ENCODE peak calls at places on chromosomes 13 and 19, in eight cellular contexts. T is cardiac muscle cell; S is lower lobe of right lung; E is spleen; F is fibroblast of lung; X is mesendoderm; K is aorta; J is CD4-positive, CD25-positive, alpha-beta regulatory T cell. B is an unnamed sample. For H3K4me1, the result is how much of the 10 kb centered on the place peaks cover.

GRCh38 chr13:44810067-44810840 is 179.0 kb downstream of the NUFIP1 start:
- DNase-seq in S (no peak), X (no peak), E (no peak), K (no peak), J (no peak), F (no peak), T (peak), B (peak)

GRCh38 chr19:6222884-6223283 is 56.9 kb downstream of the MLLT1 start:
- DNase-seq in J (no peak), K (no peak), T (no peak), S (peak), X (no peak), E (peak), F (no peak), B (peak)

GRCh38 chr19:12703056-12703455 is 6.6 kb upstream of the FBXW9 start:
- DNase-seq in F (peak), E (no peak), T (peak), S (no peak), X (peak), K (no peak), J (no peak), B (peak)

GRCh38 chr13:106550570-106551135 is 15.2 kb upstream of the EFNB2 start:
- DNase-seq in S (no peak), T (no peak), E (no peak), J (no peak), K (no peak), F (no peak), X (no peak), B (peak)

GRCh38 chr13:102724923-102725322 is 30.1 kb upstream of the METTL21C start:
- DNase-seq in F (peak), J (no peak), T (peak), S (no peak), X (peak), K (no peak), E (no peak), B (no peak)

GRCh38 chr13:79541426-79542049 is 60.6 kb downstream of the NDFIP2 start:
- DNase-seq in E (no peak), J (no peak), F (peak), S (no peak), T (peak), X (peak), K (no peak), B (no peak)

GRCh38 chr13:48078251-48078656 is 16.6 kb downstream of the MED4 start:
- DNase-seq in S (no peak), X (peak), E (no peak), K (no peak), F (no peak), T (no peak), J (no peak), B (no peak)

GRCh38 chr19:43809762-43810696 is 7.8 kb upstream of the LYPD5 start:
- DNase-seq in S (no peak), E (no peak), K (no peak), J (no peak), T (peak), X (peak), F (peak), B (no peak)

GRCh38 chr13:70339738-70340137 is 231.5 kb upstream of the KLHL1 start:
- DNase-seq in T (no peak), X (peak), S (no peak), E (no peak), K (no peak), F (no peak), J (no peak), B (no peak)

GRCh38 chr19:32599736-32600157 is 18.8 kb downstream of the PDCD5 start:
- DNase-seq in F (peak), E (no peak), S (no peak), X (peak), K (no peak), T (peak), J (peak), B (no peak)

GRCh38 chr19:5173993-5174392 is 166.6 kb downstream of the PTPRS start:
- DNase-seq in S (no peak), X (no peak), F (no peak), J (no peak), E (no peak), T (no peak), K (no peak), B (no peak)

GRCh38 chr13:51324714-51325440 is 14.6 kb upstream of the SERPINE3 start:
- DNase-seq in E (no peak), J (no peak), K (no peak), T (no peak), X (no peak), F (no peak), S (no peak), B (no peak)

GRCh38 chr19:53906211-53907192 is 2.6 kb upstream of the CACNG7 start:
- DNase-seq in E (peak), K (peak), T (peak), X (no peak), F (no peak), J (peak), S (peak), B (peak)

GRCh38 chr19:54231077-54231931 is 8.5 kb upstream of the LILRB3 start:
- DNase-seq in T (peak), K (peak), E (peak), F (peak), S (peak), J (peak), X (peak), B (peak)

GRCh38 chr19:50203281-50204080 is at the start of gene MYH14:
- DNase-seq in F (no peak), K (peak), S (peak), T (peak), X (peak), J (no peak), E (peak), B (peak)

GRCh38 chr13:88726075-88726474 is 1054.9 kb downstream of the SLITRK5 start:
- DNase-seq in E (peak), T (no peak), X (no peak), F (no peak), K (peak), S (no peak), J (no peak), B (no peak)

GRCh38 chr19:41172297-41173164 is 20.5 kb upstream of the CYP2S1 start:
- DNase-seq in J (no peak), K (no peak), T (no peak), X (no peak), S (peak), E (no peak), F (no peak), B (no peak)

GRCh38 chr13:78599911-78600310 is 3.4 kb downstream of the POU4F1 start:
- DNase-seq in T (no peak), J (no peak), X (no peak), E (no peak), K (no peak), S (no peak), F (no peak), B (no peak)

GRCh38 chr19:4068058-4068966 is 1.6 kb upstream of the ZBTB7A start:
- DNase-seq in K (no peak), J (no peak), X (no peak), E (peak), F (no peak), T (no peak), S (peak), B (no peak)

GRCh38 chr13:23610187-23610576 is 40.0 kb downstream of the TNFRSF19 start:
- DNase-seq in F (peak), E (no peak), S (no peak), J (no peak), K (no peak), X (no peak), T (no peak), B (peak)

GRCh38 chr13:39815345-39816111 is 160.1 kb downstream of the COG6 start:
- DNase-seq in S (no peak), J (no peak), X (no peak), F (peak), K (no peak), T (peak), E (no peak), B (no peak)

GRCh38 chr13:43339843-43340550 is 316.6 kb downstream of the DNAJC15 start:
- DNase-seq in K (no peak), J (no peak), X (no peak), S (no peak), F (peak), E (no peak), T (no peak), B (no peak)

GRCh38 chr19:5354403-5354802 is 13.8 kb upstream of the PTPRS start:
- DNase-seq in F (no peak), K (no peak), S (no peak), X (peak), T (peak), E (no peak), J (no peak), B (no peak)

GRCh38 chr13:37187110-37187509 is 81.6 kb upstream of the CSNK1A1L start:
- DNase-seq in T (peak), S (no peak), K (no peak), J (no peak), E (no peak), X (no peak), F (no peak), B (no peak)

GRCh38 chr13:51562011-51562671 is 22.1 kb upstream of the WDFY2 start:
- DNase-seq in T (no peak), E (no peak), F (no peak), K (no peak), S (no peak), J (no peak), X (no peak), B (no peak)

GRCh38 chr19:27776020-27776419 is 1436.9 kb downstream of the UQCRFS1 start:
- DNase-seq in X (peak), K (no peak), S (no peak), F (peak), T (peak), E (no peak), J (no peak), B (no peak)

GRCh38 chr19:16876904-16877361 is 11.9 kb upstream of the F2RL3 start:
- DNase-seq in J (no peak), E (no peak), X (no peak), F (no peak), T (peak), S (no peak), K (no peak), B (no peak)

GRCh38 chr13:30870049-30870884 is 35.8 kb upstream of the MEDAG start:
- DNase-seq in J (no peak), X (peak), E (no peak), T (peak), K (peak), F (peak), S (no peak), B (peak)

GRCh38 chr19:15998166-15998565 is 49.4 kb downstream of the OR10H4 start:
- DNase-seq in J (no peak), K (no peak), E (no peak), F (no peak), X (no peak), S (no peak), T (no peak), B (no peak)

GRCh38 chr19:29507081-29507860 is 18.5 kb upstream of the VSTM2B start:
- DNase-seq in F (no peak), X (no peak), J (no peak), T (no peak), S (peak), K (peak), E (peak), B (peak)

GRCh38 chr13:78662467-78662866 is 3.5 kb upstream of the OBI1 start:
- DNase-seq in T (no peak), J (no peak), E (no peak), F (no peak), K (no peak), X (no peak), S (no peak), B (no peak)

GRCh38 chr19:9741476-9742171 is 26.9 kb downstream of the ZNF846 start:
- DNase-seq in F (no peak), T (no peak), J (no peak), E (no peak), K (no peak), X (no peak), S (no peak), B (no peak)

GRCh38 chr19:18709546-18709945 is 26.1 kb downstream of the CRTC1 start:
- DNase-seq in S (no peak), J (no peak), K (no peak), F (no peak), X (no peak), E (no peak), T (no peak), B (no peak)

GRCh38 chr13:29817604-29818378 is 32.6 kb downstream of the UBL3 start:
- DNase-seq in T (no peak), S (no peak), J (no peak), X (no peak), K (no peak), F (no peak), E (no peak), B (no peak)

DNA sequence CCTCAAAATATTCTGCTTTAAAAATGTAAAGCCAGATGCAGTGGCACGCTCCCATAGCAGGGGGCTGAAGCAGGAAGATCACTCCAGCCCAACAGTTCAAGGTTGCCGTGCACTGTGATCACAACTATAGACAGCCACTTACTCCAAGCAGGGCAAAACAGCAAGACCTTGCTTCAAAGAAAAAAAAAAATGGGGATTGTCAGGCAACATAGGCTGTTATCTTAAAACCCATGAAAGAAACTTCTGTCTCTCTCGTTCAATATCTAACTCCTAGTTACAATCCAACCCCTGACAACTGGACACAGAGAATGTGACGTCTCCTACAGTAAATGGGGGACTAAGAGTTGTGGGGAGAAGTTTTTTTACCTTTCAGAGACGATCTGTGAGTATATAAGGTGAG is 17.4 kb downstream of the ELF1 start:
- DNase-seq in J (no peak), F (no peak), S (no peak), K (no peak), X (no peak), E (no peak), T (no peak), B (no peak)
- H3K4me1 ChIP-seq in J (half or more), F (under half), S (under half), K (under half), X (under half), E (under half), T (under half), B (under half)

GRCh38 chr19:870314-870713 is 10.8 kb downstream of the CFD start:
- DNase-seq in T (no peak), F (no peak), J (no peak), X (no peak), E (no peak), K (no peak), S (no peak), B (no peak)
- H3K4me1 ChIP-seq in T (under half), F (under half), J (under half), X (under half), E (under half), K (under half), S (under half), B (under half)

GRCh38 chr19:46818812-46819211 is 30.4 kb upstream of the SLC1A5 start:
- DNase-seq in F (peak), E (no peak), S (no peak), K (no peak), X (peak), T (peak), J (no peak), B (no peak)

GRCh38 chr19:46825731-46826055 is 25.0 kb downstream of the AP2S1 start:
- DNase-seq in K (no peak), T (no peak), S (no peak), F (no peak), X (no peak), E (no peak), J (no peak), B (no peak)

GRCh38 chr19:46824887-46825730 is 25.5 kb downstream of the AP2S1 start:
- DNase-seq in F (peak), T (no peak), X (no peak), J (no peak), K (no peak), E (peak), S (peak), B (no peak)

GRCh38 chr19:46823049-46823448 is 27.6 kb downstream of the AP2S1 start:
- DNase-seq in T (no peak), X (peak), E (no peak), K (no peak), F (no peak), J (no peak), S (no peak), B (no peak)

GRCh38 chr19:46821512-46822359 is 28.9 kb downstream of the AP2S1 start:
- DNase-seq in K (no peak), S (peak), F (no peak), J (peak), E (peak), T (no peak), X (no peak), B (peak)
- H3K4me1 ChIP-seq in K (under half), S (under half), F (under half), J (under half), E (under half), T (under half), X (under half), B (under half)

DNA sequence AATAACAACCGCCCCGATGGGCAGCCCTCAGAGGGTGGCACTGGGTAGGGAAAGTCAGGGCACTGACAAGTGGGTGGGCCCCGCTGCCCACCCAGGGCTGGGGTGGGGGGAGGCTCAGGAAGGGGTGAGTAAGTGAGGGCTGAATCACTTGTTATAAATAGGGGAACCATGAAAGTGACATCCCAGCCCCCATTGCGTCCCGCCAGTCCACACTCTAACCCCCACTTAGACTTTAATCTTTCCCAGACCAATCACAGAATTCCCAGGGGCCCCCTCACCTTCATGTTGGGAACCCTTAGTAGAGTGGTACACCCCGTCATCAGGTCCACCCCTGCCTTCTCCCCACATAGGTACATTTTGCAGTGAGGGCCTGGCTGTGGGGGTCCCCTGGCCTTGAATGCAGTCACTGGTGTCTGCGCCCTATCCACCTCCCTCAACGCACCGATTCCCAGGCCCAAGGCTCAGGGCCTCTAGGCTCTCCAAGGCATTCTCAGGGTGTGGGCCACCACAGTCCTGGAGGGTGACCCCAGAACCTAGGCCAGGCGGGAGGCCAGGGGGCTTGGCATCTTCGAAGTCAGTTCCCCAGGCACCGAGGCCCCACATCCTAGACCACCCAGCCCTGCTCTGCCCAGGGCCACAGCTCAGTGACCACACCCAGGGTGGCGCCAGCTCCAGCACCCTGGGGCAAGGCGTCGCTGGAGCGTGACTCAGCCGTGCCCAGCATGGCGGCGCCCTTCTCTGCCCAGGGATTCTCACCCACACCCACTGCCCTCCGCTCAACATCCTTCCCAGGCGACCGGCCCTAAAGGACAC is 36.8 kb upstream of the NANOS3 start:
- DNase-seq in F (no peak), X (no peak), E (peak), K (peak), S (peak), J (peak), T (peak), B (peak)
- H3K4me1 ChIP-seq in F (under half), X (under half), E (half or more), K (under half), S (half or more), J (half or more), T (under half), B (under half)

GRCh38 chr13:98474761-98475160 is 102.1 kb downstream of the STK24 start:
- DNase-seq in K (no peak), S (no peak), X (no peak), F (no peak), E (no peak), J (no peak), T (no peak), B (no peak)

GRCh38 chr13:98474292-98474691 is 102.6 kb downstream of the STK24 start:
- DNase-seq in X (no peak), S (no peak), E (no peak), K (no peak), J (no peak), T (no peak), F (no peak), B (no peak)

GRCh38 chr13:98476106-98476505 is 100.8 kb downstream of the STK24 start:
- DNase-seq in K (no peak), S (no peak), X (peak), J (peak), T (peak), F (no peak), E (no peak), B (no peak)

GRCh38 chr13:98476538-98476966 is 100.4 kb downstream of the STK24 start:
- DNase-seq in S (peak), J (peak), E (peak), T (peak), F (peak), K (no peak), X (peak), B (no peak)

GRCh38 chr13:98475521-98475920 is 101.4 kb downstream of the STK24 start:
- DNase-seq in E (no peak), X (peak), J (no peak), T (peak), K (no peak), S (peak), F (peak), B (peak)
- H3K4me1 ChIP-seq in E (under half), X (under half), J (under half), T (under half), K (under half), S (under half), F (under half), B (under half)

DNA sequence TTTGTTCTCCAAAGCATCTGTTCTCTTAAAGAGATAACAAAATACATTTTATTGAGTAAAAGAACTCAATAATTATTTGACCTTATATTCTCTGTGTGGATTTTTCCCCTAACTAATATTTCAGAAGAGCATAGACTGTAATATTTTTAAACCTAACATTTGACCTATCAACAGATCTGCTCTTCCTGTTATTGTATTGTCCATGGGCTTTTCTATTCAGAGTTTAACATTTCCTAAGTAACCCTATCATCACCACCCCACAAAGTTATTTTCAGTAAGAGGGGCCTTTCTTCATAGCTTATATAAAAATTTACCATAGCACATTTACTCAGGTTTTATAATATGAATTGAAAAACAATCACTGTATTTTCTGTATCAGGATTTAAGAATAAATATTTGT is 17.5 kb downstream of the POLR1D start:
- DNase-seq in K (no peak), S (no peak), J (no peak), X (no peak), F (no peak), T (no peak), E (no peak), B (no peak)
- H3K4me1 ChIP-seq in K (under half), S (under half), J (under half), X (under half), F (under half), T (under half), E (under half), B (under half)

DNA sequence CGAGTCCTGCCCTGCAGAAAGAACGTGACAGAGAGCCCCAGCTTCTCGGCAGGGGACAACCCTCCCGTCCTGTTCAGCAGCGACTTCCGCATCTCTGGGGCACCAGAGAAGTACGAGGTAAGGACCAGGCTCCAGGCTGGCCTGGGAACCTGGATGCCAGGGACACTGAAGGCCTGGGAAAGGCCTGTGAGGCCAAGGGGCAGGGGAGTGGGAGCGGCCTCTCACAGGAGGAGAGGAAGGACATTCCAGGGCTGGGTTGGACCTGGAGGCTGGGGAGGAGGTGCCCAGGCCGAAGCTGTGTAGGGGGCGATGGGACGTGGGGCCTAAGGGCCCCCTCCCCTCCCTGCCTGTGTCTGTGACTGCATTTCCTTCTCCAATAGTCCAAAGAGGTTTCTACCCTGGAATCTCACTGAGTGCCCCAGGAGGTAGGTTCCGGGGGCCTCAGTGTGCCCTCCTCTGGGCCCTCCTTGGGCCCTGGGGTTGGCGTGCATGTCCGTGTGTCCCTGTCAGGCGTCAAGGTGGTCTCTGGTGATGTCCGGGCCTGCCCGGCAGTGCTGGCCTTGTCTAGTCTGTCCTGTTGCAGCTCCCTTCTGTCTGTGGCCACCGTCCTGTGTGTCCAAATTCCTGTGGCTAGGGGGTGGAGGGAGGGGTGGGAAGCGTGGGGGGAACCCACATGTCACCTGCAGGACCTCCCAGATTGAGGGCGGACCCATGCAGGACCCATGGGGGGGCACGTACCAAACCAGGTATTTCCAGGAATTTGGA is 16.9 kb upstream of the CD22 start:
- DNase-seq in F (no peak), K (no peak), J (no peak), T (no peak), S (no peak), X (no peak), E (no peak), B (peak)
- H3K4me1 ChIP-seq in F (under half), K (under half), J (under half), T (under half), S (under half), X (under half), E (under half), B (under half)

B was measured in right cardiac atrium.